ENCODE peak calls at places on chromosomes 1 and 21, in seven cellular contexts. One of them, this sample, is unnamed.

GRCh38 chr1:89939693-89940438 is 55.0 kb upstream of the ZNF326 start:
- DNase-seq in WERI-Rb-1: no peak
- DNase-seq in brain microvascular endothelial cell: no peak
- DNase-seq in ovary: no peak
- DNase-seq in HepG2: no peak
- DNase-seq in GM23248: no peak
- DNase-seq in CD4-positive, alpha-beta memory T cell: no peak
- DNase-seq in this sample: no peak

GRCh38 chr21:42304556-42305454 is 10.4 kb downstream of the TFF3 start:
- DNase-seq in WERI-Rb-1: no peak
- DNase-seq in brain microvascular endothelial cell: no peak
- DNase-seq in ovary: no peak
- DNase-seq in HepG2: no peak
- DNase-seq in GM23248: no peak
- DNase-seq in CD4-positive, alpha-beta memory T cell: no peak
- DNase-seq in this sample: no peak

GRCh38 chr1:169507413-169507812 is 21.7 kb upstream of the SLC19A2 start:
- DNase-seq in WERI-Rb-1: no peak
- DNase-seq in brain microvascular endothelial cell: no peak
- DNase-seq in ovary: no peak
- DNase-seq in HepG2: no peak
- DNase-seq in GM23248: no peak
- DNase-seq in CD4-positive, alpha-beta memory T cell: no peak
- DNase-seq in this sample: no peak

GRCh38 chr1:68347415-68347814 is 102.3 kb downstream of the RPE65 start:
- DNase-seq in WERI-Rb-1: no peak
- DNase-seq in brain microvascular endothelial cell: no peak
- DNase-seq in ovary: no peak
- DNase-seq in HepG2: no peak
- DNase-seq in GM23248: no peak
- DNase-seq in CD4-positive, alpha-beta memory T cell: no peak
- DNase-seq in this sample: no peak

GRCh38 chr1:246081138-246081702 is 425.9 kb downstream of the SMYD3 start:
- DNase-seq in WERI-Rb-1: no peak
- DNase-seq in brain microvascular endothelial cell: no peak
- DNase-seq in ovary: no peak
- DNase-seq in HepG2: peak; percentile 25
- DNase-seq in GM23248: no peak
- DNase-seq in CD4-positive, alpha-beta memory T cell: no peak
- DNase-seq in this sample: no peak

GRCh38 chr1:52926864-52927218 is 235 bp upstream of the SCP2 start:
- DNase-seq in WERI-Rb-1: no peak
- DNase-seq in brain microvascular endothelial cell: no peak
- DNase-seq in ovary: no peak
- DNase-seq in HepG2: peak; percentile 47
- DNase-seq in GM23248: no peak
- DNase-seq in CD4-positive, alpha-beta memory T cell: no peak
- DNase-seq in this sample: no peak

GRCh38 chr1:43566382-43567035 is 35.8 kb downstream of the PTPRF start:
- DNase-seq in WERI-Rb-1: no peak
- DNase-seq in brain microvascular endothelial cell: no peak
- DNase-seq in ovary: no peak
- DNase-seq in HepG2: no peak
- DNase-seq in GM23248: no peak
- DNase-seq in CD4-positive, alpha-beta memory T cell: no peak
- DNase-seq in this sample: no peak

GRCh38 chr1:53644496-53644895 is 94.5 kb downstream of the GLIS1 start:
- DNase-seq in WERI-Rb-1: no peak
- DNase-seq in brain microvascular endothelial cell: no peak
- DNase-seq in ovary: no peak
- DNase-seq in HepG2: no peak
- DNase-seq in GM23248: no peak
- DNase-seq in CD4-positive, alpha-beta memory T cell: no peak
- DNase-seq in this sample: no peak

GRCh38 chr21:29233611-29234540 is 64.8 kb upstream of the BACH1 start:
- DNase-seq in WERI-Rb-1: peak; percentile 92
- DNase-seq in brain microvascular endothelial cell: no peak
- DNase-seq in ovary: no peak
- DNase-seq in HepG2: no peak
- DNase-seq in GM23248: no peak
- DNase-seq in CD4-positive, alpha-beta memory T cell: no peak
- DNase-seq in this sample: no peak

GRCh38 chr1:33130297-33130696 is 49.3 kb downstream of the AZIN2 start:
- DNase-seq in WERI-Rb-1: peak; percentile 35
- DNase-seq in brain microvascular endothelial cell: peak; percentile 27
- DNase-seq in ovary: no peak
- DNase-seq in HepG2: no peak
- DNase-seq in GM23248: peak; percentile 38
- DNase-seq in CD4-positive, alpha-beta memory T cell: no peak
- DNase-seq in this sample: peak; percentile 79

GRCh38 chr1:10708807-10709523 is 87.5 kb downstream of the CASZ1 start:
- DNase-seq in WERI-Rb-1: no peak
- DNase-seq in brain microvascular endothelial cell: no peak
- DNase-seq in ovary: no peak
- DNase-seq in HepG2: no peak
- DNase-seq in GM23248: no peak
- DNase-seq in CD4-positive, alpha-beta memory T cell: no peak
- DNase-seq in this sample: no peak

GRCh38 chr1:55584521-55585401 is 369.6 kb upstream of the USP24 start:
- DNase-seq in WERI-Rb-1: no peak
- DNase-seq in brain microvascular endothelial cell: no peak
- DNase-seq in ovary: no peak
- DNase-seq in HepG2: no peak
- DNase-seq in GM23248: peak; percentile 41
- DNase-seq in CD4-positive, alpha-beta memory T cell: no peak
- DNase-seq in this sample: no peak

GRCh38 chr1:152014943-152015342 is 21.3 kb upstream of the S100A10 start:
- DNase-seq in WERI-Rb-1: no peak
- DNase-seq in brain microvascular endothelial cell: no peak
- DNase-seq in ovary: no peak
- DNase-seq in HepG2: no peak
- DNase-seq in GM23248: no peak
- DNase-seq in CD4-positive, alpha-beta memory T cell: no peak
- DNase-seq in this sample: no peak

GRCh38 chr1:224616761-224617409 is 768 bp downstream of the CNIH3 start:
- DNase-seq in WERI-Rb-1: no peak
- DNase-seq in brain microvascular endothelial cell: no peak
- DNase-seq in ovary: no peak
- DNase-seq in HepG2: no peak
- DNase-seq in GM23248: peak; percentile 45
- DNase-seq in CD4-positive, alpha-beta memory T cell: no peak
- DNase-seq in this sample: no peak

GRCh38 chr1:203037509-203038190 is 11.4 kb downstream of the PPFIA4 start:
- DNase-seq in WERI-Rb-1: peak; percentile 7
- DNase-seq in brain microvascular endothelial cell: no peak
- DNase-seq in ovary: no peak
- DNase-seq in HepG2: no peak
- DNase-seq in GM23248: peak; percentile 47
- DNase-seq in CD4-positive, alpha-beta memory T cell: no peak
- DNase-seq in this sample: no peak

GRCh38 chr21:44078411-44078981 is 28.7 kb upstream of the PWP2 start:
- DNase-seq in WERI-Rb-1: no peak
- DNase-seq in brain microvascular endothelial cell: no peak
- DNase-seq in ovary: no peak
- DNase-seq in HepG2: no peak
- DNase-seq in GM23248: no peak
- DNase-seq in CD4-positive, alpha-beta memory T cell: no peak
- DNase-seq in this sample: no peak

GRCh38 chr21:44082648-44083436 is 24.4 kb upstream of the PWP2 start:
- DNase-seq in WERI-Rb-1: peak; percentile 1
- DNase-seq in brain microvascular endothelial cell: no peak
- DNase-seq in ovary: no peak
- DNase-seq in HepG2: no peak
- DNase-seq in GM23248: no peak
- DNase-seq in CD4-positive, alpha-beta memory T cell: no peak
- DNase-seq in this sample: peak; percentile 33

GRCh38 chr21:44076316-44076715 is 30.9 kb upstream of the PWP2 start:
- DNase-seq in WERI-Rb-1: no peak
- DNase-seq in brain microvascular endothelial cell: no peak
- DNase-seq in ovary: no peak
- DNase-seq in HepG2: no peak
- DNase-seq in GM23248: no peak
- DNase-seq in CD4-positive, alpha-beta memory T cell: no peak
- DNase-seq in this sample: no peak

GRCh38 chr21:44079846-44080245 is 27.4 kb upstream of the PWP2 start:
- DNase-seq in WERI-Rb-1: no peak
- DNase-seq in brain microvascular endothelial cell: no peak
- DNase-seq in ovary: no peak
- DNase-seq in HepG2: no peak
- DNase-seq in GM23248: no peak
- DNase-seq in CD4-positive, alpha-beta memory T cell: no peak
- DNase-seq in this sample: no peak

DNA sequence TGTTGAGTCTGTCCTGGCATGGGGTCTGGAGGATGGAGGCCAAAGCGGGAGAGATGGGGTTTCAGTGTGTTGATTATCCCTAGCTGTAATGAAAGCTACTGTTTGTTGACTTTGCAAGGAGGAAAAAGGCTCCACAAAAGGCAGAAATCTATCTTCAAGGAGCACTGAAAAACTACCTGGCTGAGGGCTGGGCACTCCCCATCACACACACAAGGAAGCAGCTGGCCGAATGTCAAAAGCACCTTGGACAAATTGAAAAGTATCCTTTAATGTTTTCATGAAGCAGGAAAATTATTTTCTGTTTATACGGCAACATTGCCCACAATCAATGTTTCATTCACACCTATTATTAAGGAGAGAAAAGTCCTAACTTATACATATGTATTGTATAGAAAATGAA is 27.8 kb upstream of the PWP2 start:
- DNase-seq in WERI-Rb-1: no peak
- DNase-seq in brain microvascular endothelial cell: no peak
- DNase-seq in ovary: no peak
- DNase-seq in HepG2: no peak
- DNase-seq in GM23248: no peak
- DNase-seq in CD4-positive, alpha-beta memory T cell: no peak
- DNase-seq in this sample: no peak
- H3K27ac ChIP-seq in WERI-Rb-1: no peak overlapping the region
- H3K27ac ChIP-seq in brain microvascular endothelial cell: no peak overlapping the region
- H3K27ac ChIP-seq in ovary: no peak overlapping the region
- H3K27ac ChIP-seq in HepG2: no peak overlapping the region
- H3K27ac ChIP-seq in GM23248: no peak overlapping the region
- H3K27ac ChIP-seq in CD4-positive, alpha-beta memory T cell: peak overlapping the region; percentile 28
- H3K27ac ChIP-seq in this sample: no peak overlapping the region

GRCh38 chr21:26126168-26126553 is 44.4 kb downstream of the APP start:
- DNase-seq in WERI-Rb-1: no peak
- DNase-seq in brain microvascular endothelial cell: no peak
- DNase-seq in ovary: no peak
- DNase-seq in HepG2: no peak
- DNase-seq in GM23248: no peak
- DNase-seq in CD4-positive, alpha-beta memory T cell: no peak
- DNase-seq in this sample: no peak
- H3K27ac ChIP-seq in WERI-Rb-1: no peak overlapping the region
- H3K27ac ChIP-seq in brain microvascular endothelial cell: no peak overlapping the region
- H3K27ac ChIP-seq in ovary: no peak overlapping the region
- H3K27ac ChIP-seq in HepG2: no peak overlapping the region
- H3K27ac ChIP-seq in GM23248: no peak overlapping the region
- H3K27ac ChIP-seq in CD4-positive, alpha-beta memory T cell: no peak overlapping the region
- H3K27ac ChIP-seq in this sample: no peak overlapping the region

DNA sequence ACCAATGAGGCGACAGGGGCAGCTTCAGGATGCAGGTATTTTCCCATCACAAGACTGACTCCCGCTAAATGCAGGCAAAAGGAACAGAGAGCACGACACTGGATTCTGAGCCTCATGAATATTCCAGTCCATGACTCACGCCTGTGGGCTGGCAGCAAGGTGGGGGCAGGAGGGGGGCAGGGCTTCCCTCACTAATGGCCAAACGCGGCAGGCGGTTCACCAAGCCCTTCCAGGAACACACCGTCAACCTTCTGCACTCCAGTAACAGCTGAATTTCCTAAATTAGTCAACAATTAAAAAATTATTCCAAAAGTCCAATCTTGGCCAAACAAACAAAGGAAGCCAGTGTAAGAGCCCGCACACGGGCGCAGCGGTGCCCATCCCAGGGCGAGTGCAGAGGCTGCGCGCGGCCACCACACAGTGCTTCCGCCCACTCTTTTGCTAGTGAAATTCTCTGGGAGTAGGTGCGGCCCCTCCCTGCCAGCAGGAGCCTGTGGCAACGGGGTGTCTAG is 12.5 kb upstream of the GPR153 start:
- DNase-seq in WERI-Rb-1: no peak
- DNase-seq in brain microvascular endothelial cell: peak; percentile 41
- DNase-seq in ovary: no peak
- DNase-seq in HepG2: no peak
- DNase-seq in GM23248: peak; percentile 59
- DNase-seq in CD4-positive, alpha-beta memory T cell: no peak
- DNase-seq in this sample: no peak
- H3K27ac ChIP-seq in WERI-Rb-1: no peak overlapping the region
- H3K27ac ChIP-seq in brain microvascular endothelial cell: no peak overlapping the region
- H3K27ac ChIP-seq in ovary: no peak overlapping the region
- H3K27ac ChIP-seq in HepG2: no peak overlapping the region
- H3K27ac ChIP-seq in GM23248: no peak overlapping the region
- H3K27ac ChIP-seq in CD4-positive, alpha-beta memory T cell: no peak overlapping the region
- H3K27ac ChIP-seq in this sample: no peak overlapping the region

GRCh38 chr1:75305051-75305450 is 170.9 kb downstream of the LHX8 start:
- DNase-seq in WERI-Rb-1: no peak
- DNase-seq in brain microvascular endothelial cell: no peak
- DNase-seq in ovary: no peak
- DNase-seq in HepG2: no peak
- DNase-seq in GM23248: no peak
- DNase-seq in CD4-positive, alpha-beta memory T cell: no peak
- DNase-seq in this sample: no peak

GRCh38 chr1:75308365-75308764 is 174.2 kb downstream of the LHX8 start:
- DNase-seq in WERI-Rb-1: no peak
- DNase-seq in brain microvascular endothelial cell: no peak
- DNase-seq in ovary: no peak
- DNase-seq in HepG2: no peak
- DNase-seq in GM23248: no peak
- DNase-seq in CD4-positive, alpha-beta memory T cell: no peak
- DNase-seq in this sample: no peak

GRCh38 chr1:75310067-75310466 is 175.9 kb downstream of the LHX8 start:
- DNase-seq in WERI-Rb-1: no peak
- DNase-seq in brain microvascular endothelial cell: no peak
- DNase-seq in ovary: no peak
- DNase-seq in HepG2: no peak
- DNase-seq in GM23248: no peak
- DNase-seq in CD4-positive, alpha-beta memory T cell: no peak
- DNase-seq in this sample: no peak
- H3K27ac ChIP-seq in WERI-Rb-1: no peak overlapping the region
- H3K27ac ChIP-seq in brain microvascular endothelial cell: no peak overlapping the region
- H3K27ac ChIP-seq in ovary: no peak overlapping the region
- H3K27ac ChIP-seq in HepG2: no peak overlapping the region
- H3K27ac ChIP-seq in GM23248: no peak overlapping the region
- H3K27ac ChIP-seq in CD4-positive, alpha-beta memory T cell: no peak overlapping the region
- H3K27ac ChIP-seq in this sample: no peak overlapping the region

GRCh38 chr21:27681038-27681437 is 714.1 kb upstream of the ADAMTS5 start:
- DNase-seq in WERI-Rb-1: no peak
- DNase-seq in brain microvascular endothelial cell: no peak
- DNase-seq in ovary: no peak
- DNase-seq in HepG2: no peak
- DNase-seq in GM23248: peak; percentile 61
- DNase-seq in CD4-positive, alpha-beta memory T cell: no peak
- DNase-seq in this sample: no peak
- H3K27ac ChIP-seq in WERI-Rb-1: no peak overlapping the region
- H3K27ac ChIP-seq in brain microvascular endothelial cell: peak overlapping the region; percentile 18
- H3K27ac ChIP-seq in ovary: no peak overlapping the region
- H3K27ac ChIP-seq in HepG2: no peak overlapping the region
- H3K27ac ChIP-seq in GM23248: peak overlapping the region; percentile 25
- H3K27ac ChIP-seq in CD4-positive, alpha-beta memory T cell: no peak overlapping the region
- H3K27ac ChIP-seq in this sample: peak overlapping the region; percentile 31